ENCODE peak calls at places on chromosomes 13 and 19, in four cellular contexts. One of them, this sample, is unnamed.

GRCh38 chr13:32415019-32415418 is 12.9 kb downstream of the N4BP2L1 start:
- DNase-seq in PC-9: no peak
- DNase-seq in GM23338: peak
- DNase-seq in AG04450: no peak
- DNase-seq in this sample: no peak

GRCh38 chr13:60261432-60262351 is 98.0 kb upstream of the DIAPH3 start:
- DNase-seq in PC-9: no peak
- DNase-seq in GM23338: peak
- DNase-seq in AG04450: no peak
- DNase-seq in this sample: no peak

GRCh38 chr13:42758515-42758914 is 22.9 kb upstream of the FAM216B start:
- DNase-seq in PC-9: no peak
- DNase-seq in GM23338: no peak
- DNase-seq in AG04450: no peak
- DNase-seq in this sample: no peak

GRCh38 chr13:24035411-24035810 is 125.1 kb upstream of the SPATA13 start:
- DNase-seq in PC-9: peak
- DNase-seq in GM23338: no peak
- DNase-seq in AG04450: no peak
- DNase-seq in this sample: no peak

GRCh38 chr19:39253374-39254149 is 4.9 kb upstream of the IFNL4 start:
- DNase-seq in PC-9: no peak
- DNase-seq in GM23338: no peak
- DNase-seq in AG04450: no peak
- DNase-seq in this sample: no peak

GRCh38 chr19:5153601-5154128 is 184.8 kb downstream of the KDM4B start:
- DNase-seq in PC-9: no peak
- DNase-seq in GM23338: no peak
- DNase-seq in AG04450: no peak
- DNase-seq in this sample: no peak

GRCh38 chr13:44132710-44133109 is 240.9 kb upstream of the SERP2 start:
- DNase-seq in PC-9: peak
- DNase-seq in GM23338: no peak
- DNase-seq in AG04450: no peak
- DNase-seq in this sample: peak

GRCh38 chr19:18292810-18293641 is 11.6 kb upstream of the JUND start:
- DNase-seq in PC-9: peak
- DNase-seq in GM23338: peak
- DNase-seq in AG04450: no peak
- DNase-seq in this sample: peak

GRCh38 chr13:51907040-51907732 is 45.4 kb downstream of the CCDC70 start:
- DNase-seq in PC-9: no peak
- DNase-seq in GM23338: no peak
- DNase-seq in AG04450: no peak
- DNase-seq in this sample: no peak

GRCh38 chr13:109941221-109941620 is 154.8 kb upstream of the IRS2 start:
- DNase-seq in PC-9: no peak
- DNase-seq in GM23338: no peak
- DNase-seq in AG04450: no peak
- DNase-seq in this sample: no peak

GRCh38 chr13:104477256-104477655 is 1411.0 kb upstream of the SLC10A2 start:
- DNase-seq in PC-9: no peak
- DNase-seq in GM23338: no peak
- DNase-seq in AG04450: no peak
- DNase-seq in this sample: no peak

GRCh38 chr19:33649919-33650305 is 28.2 kb downstream of the CHST8 start:
- DNase-seq in PC-9: no peak
- DNase-seq in GM23338: no peak
- DNase-seq in AG04450: no peak
- DNase-seq in this sample: no peak

GRCh38 chr19:15673176-15673654 is 328 bp downstream of the CYP4F12 start:
- DNase-seq in PC-9: peak
- DNase-seq in GM23338: no peak
- DNase-seq in AG04450: no peak
- DNase-seq in this sample: no peak

GRCh38 chr19:21587549-21587948 is 82.1 kb downstream of the ZNF429 start:
- DNase-seq in PC-9: no peak
- DNase-seq in GM23338: no peak
- DNase-seq in AG04450: no peak
- DNase-seq in this sample: no peak

GRCh38 chr19:35510626-35510964 is 2.9 kb downstream of the DMKN start:
- DNase-seq in PC-9: no peak
- DNase-seq in GM23338: no peak
- DNase-seq in AG04450: no peak
- DNase-seq in this sample: no peak

GRCh38 chr13:81302677-81303076 is 961.8 kb upstream of the SPRY2 start:
- DNase-seq in PC-9: no peak
- DNase-seq in GM23338: no peak
- DNase-seq in AG04450: no peak
- DNase-seq in this sample: no peak

GRCh38 chr13:21974741-21975140 is 303.9 kb downstream of the FGF9 start:
- DNase-seq in PC-9: no peak
- DNase-seq in GM23338: no peak
- DNase-seq in AG04450: no peak
- DNase-seq in this sample: no peak

GRCh38 chr13:48818495-48818961 is 157.2 kb upstream of the FNDC3A start:
- DNase-seq in PC-9: no peak
- DNase-seq in GM23338: peak
- DNase-seq in AG04450: peak
- DNase-seq in this sample: no peak

GRCh38 chr19:1691589-1692290 is 39.3 kb upstream of the TCF3 start:
- DNase-seq in PC-9: no peak
- DNase-seq in GM23338: no peak
- DNase-seq in AG04450: no peak
- DNase-seq in this sample: no peak

GRCh38 chr19:1685046-1685445 is 32.6 kb upstream of the TCF3 start:
- DNase-seq in PC-9: no peak
- DNase-seq in GM23338: no peak
- DNase-seq in AG04450: no peak
- DNase-seq in this sample: no peak

DNA sequence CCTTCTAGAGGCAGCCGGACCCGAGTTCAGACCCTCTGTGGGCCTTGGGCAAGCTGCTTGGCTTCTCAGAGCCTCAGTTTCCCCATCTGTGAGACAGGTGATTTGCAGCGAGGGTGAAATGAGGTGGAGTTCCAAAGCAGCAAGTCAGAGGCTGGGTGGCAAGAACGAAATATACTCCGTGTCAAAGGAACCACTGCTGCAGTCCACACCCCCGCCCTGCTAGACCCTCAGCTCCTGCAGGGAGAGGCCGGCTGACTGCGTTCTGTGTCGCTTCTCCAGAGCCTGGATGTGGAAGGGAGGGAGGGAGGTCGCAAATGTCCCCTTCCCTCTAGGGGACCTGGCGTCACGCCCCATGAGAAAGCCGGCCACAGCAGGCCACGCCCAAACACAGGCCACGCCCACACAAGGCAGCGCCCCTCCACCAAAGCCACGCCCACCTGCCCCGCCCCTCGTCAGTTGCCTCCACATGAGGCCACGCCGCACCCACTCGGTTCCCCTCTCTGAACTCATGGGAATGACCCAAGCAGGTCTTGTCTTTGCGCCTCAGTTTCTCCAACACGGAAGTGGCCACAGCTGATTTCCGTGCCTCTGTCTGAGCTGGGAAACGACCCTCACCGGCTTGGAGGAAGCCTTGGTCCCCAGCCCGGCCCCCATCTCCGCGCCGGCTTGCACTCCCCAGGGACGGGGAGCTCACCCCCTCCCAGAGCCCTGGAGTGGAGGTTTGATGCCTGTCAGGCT is 38.3 kb upstream of the TCF3 start:
- DNase-seq in PC-9: no peak
- DNase-seq in GM23338: peak
- DNase-seq in AG04450: no peak
- DNase-seq in this sample: no peak
- H3K4me3 ChIP-seq in PC-9: no peak
- H3K4me3 ChIP-seq in GM23338: peak
- H3K4me3 ChIP-seq in AG04450: no peak
- H3K4me3 ChIP-seq in this sample: no peak

GRCh38 chr19:3670258-3670795 is 29.9 kb downstream of the PIP5K1C start:
- DNase-seq in PC-9: no peak
- DNase-seq in GM23338: no peak
- DNase-seq in AG04450: peak
- DNase-seq in this sample: peak
- H3K27ac ChIP-seq in PC-9: no peak
- H3K27ac ChIP-seq in GM23338: peak
- H3K27ac ChIP-seq in AG04450: peak
- H3K27ac ChIP-seq in this sample: peak

DNA sequence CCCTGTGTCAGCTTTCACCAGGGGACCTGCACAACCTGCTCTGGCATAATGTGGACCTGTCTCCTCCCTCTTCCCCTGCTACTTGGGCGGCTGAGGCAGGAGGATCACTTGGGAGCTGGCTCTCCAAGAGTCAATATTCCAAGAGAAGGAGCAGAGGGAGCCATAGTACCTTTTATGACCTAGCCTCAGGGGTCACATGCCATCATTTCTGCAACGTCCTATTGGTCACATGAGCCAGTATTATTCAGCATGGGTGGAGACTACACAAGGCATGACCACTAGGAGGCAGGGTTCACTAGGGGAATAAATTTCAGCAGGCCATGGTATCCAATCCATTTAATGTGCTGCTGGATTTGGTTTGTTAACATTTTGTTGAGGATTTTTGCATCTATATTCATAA is 12.0 kb upstream of the SHFL start:
- DNase-seq in PC-9: no peak
- DNase-seq in GM23338: peak
- DNase-seq in AG04450: no peak
- DNase-seq in this sample: no peak
- TF ChIP-seq CTCF in PC-9: peak
- TF ChIP-seq CTCF in GM23338: peak
- TF ChIP-seq CTCF in AG04450: peak
- TF ChIP-seq CTCF in this sample: no peak

GRCh38 chr19:55259540-55260210 is 858 bp upstream of the PPP6R1 start:
- DNase-seq in PC-9: no peak
- DNase-seq in GM23338: peak
- DNase-seq in AG04450: no peak
- DNase-seq in this sample: no peak
- H3K4me3 ChIP-seq in PC-9: peak
- H3K4me3 ChIP-seq in GM23338: peak
- H3K4me3 ChIP-seq in AG04450: peak
- H3K4me3 ChIP-seq in this sample: peak

GRCh38 chr19:29843180-29844051 is 31.6 kb downstream of the CCNE1 start:
- DNase-seq in PC-9: no peak
- DNase-seq in GM23338: peak
- DNase-seq in AG04450: no peak
- DNase-seq in this sample: no peak
- H3K27ac ChIP-seq in PC-9: no peak
- H3K27ac ChIP-seq in GM23338: no peak
- H3K27ac ChIP-seq in AG04450: no peak
- H3K27ac ChIP-seq in this sample: no peak

DNA sequence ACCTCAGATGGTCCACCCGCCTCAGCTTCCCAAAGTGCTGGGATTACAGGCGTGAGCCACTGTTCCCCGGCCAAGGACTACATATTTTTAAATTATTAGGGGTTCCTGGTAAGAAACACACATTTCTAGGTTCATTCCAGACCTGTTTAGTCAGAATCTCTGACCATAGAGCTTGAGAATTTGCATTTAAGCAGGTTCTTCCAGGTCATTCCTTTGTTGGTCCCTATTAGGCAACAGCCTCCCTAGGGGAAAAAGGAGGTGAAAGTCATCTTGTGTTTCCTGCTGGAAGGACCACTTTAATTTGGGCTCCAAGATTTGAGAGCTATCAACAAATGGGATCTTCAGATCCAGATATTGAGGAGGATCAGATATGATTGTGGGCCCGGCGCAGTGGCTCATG is 16.3 kb downstream of the S1PR2 start:
- DNase-seq in PC-9: peak
- DNase-seq in GM23338: no peak
- DNase-seq in AG04450: no peak
- DNase-seq in this sample: no peak
- TF ChIP-seq CTCF in PC-9: no peak
- TF ChIP-seq CTCF in GM23338: no peak
- TF ChIP-seq CTCF in AG04450: no peak
- TF ChIP-seq CTCF in this sample: no peak

This sample was measured in ascending aorta.